ENCODE peak calls at places on chromosomes 4 and X, in five cellular contexts. K, E, W, J and C are unnamed samples.

GRCh38 chr4:125321709-125322362 is 7.1 kb downstream of the FAT4 start:
- DNase-seq in K (no peak), E (peak), W (no peak), J (no peak), C (no peak)

GRCh38 chrX:20456971-20457370 is 190.3 kb upstream of the RPS6KA3 start:
- DNase-seq in J (no peak), K (no peak), E (no peak), W (no peak), C (no peak)

GRCh38 chr4:36904823-36905222 is 339.7 kb upstream of the NWD2 start:
- DNase-seq in K (no peak), J (no peak), W (no peak), E (no peak), C (no peak)

GRCh38 chr4:76939184-76939583 is 10.4 kb upstream of the SEPTIN11 start:
- DNase-seq in E (no peak), K (no peak), J (no peak), W (no peak), C (no peak)

GRCh38 chr4:172142331-172142738 is 329.1 kb downstream of the GALNTL6 start:
- DNase-seq in W (no peak), E (peak), J (no peak), K (no peak), C (no peak)

GRCh38 chr4:138445098-138445497 is 202.9 kb upstream of the SLC7A11 start:
- DNase-seq in W (no peak), K (no peak), J (no peak), E (peak), C (no peak)

GRCh38 chr4:124288706-124289486 is 423.6 kb downstream of the ANKRD50 start:
- DNase-seq in E (no peak), J (no peak), W (no peak), K (no peak), C (no peak)

GRCh38 chr4:52661966-52662705 is 3.0 kb upstream of the USP46 start:
- DNase-seq in J (no peak), K (no peak), W (no peak), E (no peak), C (no peak)

GRCh38 chr4:55729306-55730142 is 90.1 kb upstream of the EXOC1L start:
- DNase-seq in E (no peak), J (no peak), K (no peak), W (no peak), C (no peak)

GRCh38 chr4:86380176-86380724 is 20.4 kb upstream of the MAPK10 start:
- DNase-seq in K (no peak), W (no peak), J (no peak), E (no peak), C (no peak)

GRCh38 chr4:173025131-173025530 is 143.5 kb upstream of the GALNT7 start:
- DNase-seq in W (no peak), J (peak), E (peak), K (no peak), C (peak)

GRCh38 chr4:139316733-139317132 is 14.5 kb upstream of the NDUFC1 start:
- DNase-seq in E (no peak), J (no peak), W (no peak), K (no peak), C (no peak)

GRCh38 chr4:185359767-185360446 is 35.8 kb downstream of the LRP2BP start:
- DNase-seq in J (no peak), K (no peak), W (no peak), E (peak), C (no peak)

GRCh38 chrX:53421772-53422090 is 723 bp downstream of the SMC1A start:
- DNase-seq in J (no peak), K (no peak), E (no peak), W (no peak), C (peak)

GRCh38 chr4:130238121-130238520 is 1142.2 kb downstream of the C4orf33 start:
- DNase-seq in J (no peak), K (no peak), E (peak), W (no peak), C (no peak)

GRCh38 chrX:101485212-101486064 is at the start of gene ARMCX4:
- DNase-seq in K (peak), J (peak), E (peak), W (peak), C (peak)

GRCh38 chr4:147984065-147984777 is 252.3 kb downstream of the ARHGAP10 start:
- DNase-seq in E (peak), W (peak), J (peak), K (no peak), C (peak)

GRCh38 chrX:72545990-72546389 is 26.7 kb downstream of the HDAC8 start:
- DNase-seq in E (peak), K (no peak), J (no peak), W (no peak), C (no peak)

GRCh38 chrX:150352581-150352980 is 10.5 kb upstream of the MAMLD1 start:
- DNase-seq in W (no peak), J (no peak), E (no peak), K (no peak), C (no peak)

GRCh38 chr4:27929141-27929540 is 1068.5 kb downstream of the STIM2 start:
- DNase-seq in J (no peak), E (no peak), W (no peak), K (no peak), C (no peak)

GRCh38 chrX:70481424-70481823 is 36.8 kb downstream of the DLG3 start:
- DNase-seq in W (no peak), K (no peak), J (no peak), E (no peak), C (no peak)

GRCh38 chrX:125203737-125204578 is 115.7 kb upstream of the TEX13C start:
- DNase-seq in E (peak), K (no peak), J (peak), W (peak), C (no peak)

GRCh38 chrX:115624916-115625315 is 63.9 kb downstream of the PLS3 start:
- DNase-seq in J (no peak), W (no peak), K (no peak), E (no peak), C (no peak)

GRCh38 chr4:15963001-15963451 is at the start of gene FGFBP2:
- DNase-seq in K (no peak), W (peak), J (peak), E (peak), C (peak)

GRCh38 chr4:74423101-74423500 is 21.8 kb upstream of the AREG start:
- DNase-seq in E (peak), J (no peak), K (no peak), W (peak), C (no peak)

GRCh38 chr4:153759407-153760226 is at the start of gene RNF175:
- DNase-seq in W (peak), J (no peak), K (no peak), E (no peak), C (peak)

GRCh38 chr4:83364312-83364711 is 29.7 kb upstream of the HPSE start:
- DNase-seq in W (no peak), K (no peak), E (no peak), J (no peak), C (no peak)

GRCh38 chr4:124907881-124908280 is 195.3 kb upstream of the ANKRD50 start:
- DNase-seq in J (no peak), W (no peak), E (peak), K (no peak), C (no peak)

GRCh38 chrX:2819345-2820130 is 9.2 kb upstream of the GYG2 start:
- DNase-seq in J (no peak), W (no peak), K (no peak), E (peak), C (no peak)

GRCh38 chrX:101191217-101191750 is 28.3 kb upstream of the DRP2 start:
- DNase-seq in J (peak), E (no peak), K (no peak), W (peak), C (no peak)

GRCh38 chr4:132564920-132565319 is 584.2 kb upstream of the PCDH10 start:
- DNase-seq in K (no peak), W (no peak), J (no peak), E (no peak), C (no peak)

GRCh38 chrX:16222123-16222522 is 54.8 kb downstream of the MAGEB17 start:
- DNase-seq in J (no peak), W (no peak), E (peak), K (no peak), C (no peak)

GRCh38 chr4:84966382-84967291 is at the start of gene WDFY3:
- DNase-seq in K (peak), J (peak), E (peak), W (peak), C (no peak)

GRCh38 chrX:108122748-108123147 is 31.2 kb downstream of the ATG4A start:
- DNase-seq in W (no peak), E (peak), K (no peak), J (no peak), C (no peak)